ENCODE peak calls at places on chromosomes 7 and 10, in nine cellular contexts. H is A549, N is neural progenitor cell, Y is GM12878, C is HCT116, U is hepatocyte, O is GM23338, E is astrocyte, M is PC-3. S is an unnamed sample.

GRCh38 chr10:36023939-36024338 is 381.8 kb upstream of the FZD8 start:
- DNase-seq in H (peak; percentile 69), N (peak; percentile 9), Y (no peak), C (no peak), U (no peak), O (peak; percentile 7), E (peak; percentile 45), M (peak; percentile 100), S (no peak)

GRCh38 chr7:15334524-15335269 is 227.1 kb downstream of the AGMO start:
- DNase-seq in H (no peak), N (no peak), Y (no peak), C (no peak), U (no peak), O (no peak), E (no peak), M (no peak), S (no peak)

GRCh38 chr10:122307669-122308486 is 36.8 kb downstream of the BTBD16 start:
- DNase-seq in H (peak; percentile 91), N (no peak), Y (peak; percentile 31), C (peak; percentile 97), U (peak; percentile 90), O (no peak), E (peak; percentile 99), M (peak; percentile 87), S (no peak)

GRCh38 chr10:75951026-75951589 is 519.7 kb downstream of the LRMDA start:
- DNase-seq in H (no peak), N (no peak), Y (no peak), C (no peak), U (no peak), O (no peak), E (no peak), M (no peak), S (no peak)

GRCh38 chr7:29106128-29106988 is 40.0 kb downstream of the CPVL start:
- DNase-seq in H (peak; percentile 49), N (peak; percentile 77), Y (no peak), C (peak; percentile 39), U (peak; percentile 82), O (peak; percentile 87), E (peak; percentile 34), M (peak; percentile 77), S (peak; percentile 44)

GRCh38 chr10:31754803-31755624 is 173.6 kb downstream of the ARHGAP12 start:
- DNase-seq in H (peak; percentile 37), N (peak; percentile 77), Y (no peak), C (no peak), U (no peak), O (peak; percentile 91), E (no peak), M (peak; percentile 63), S (no peak)

GRCh38 chr10:123245264-123245663 is 91.1 kb downstream of the BUB3 start:
- DNase-seq in H (no peak), N (peak; percentile 4), Y (no peak), C (no peak), U (no peak), O (peak; percentile 63), E (no peak), M (no peak), S (no peak)

GRCh38 chr7:144513332-144513731 is 109.8 kb upstream of the NOBOX start:
- DNase-seq in H (peak; percentile 31), N (peak; percentile 59), Y (peak; percentile 11), C (peak; percentile 35), U (peak; percentile 35), O (peak; percentile 57), E (no peak), M (peak; percentile 40), S (peak; percentile 73)

GRCh38 chr10:9296206-9296605 is 1241.7 kb downstream of the GATA3 start:
- DNase-seq in H (no peak), N (no peak), Y (no peak), C (no peak), U (no peak), O (no peak), E (peak; percentile 15), M (no peak), S (no peak)

GRCh38 chr7:118195837-118196474 is 12.0 kb downstream of the LSM8 start:
- DNase-seq in H (peak; percentile 68), N (peak; percentile 79), Y (no peak), C (peak; percentile 64), U (peak; percentile 85), O (peak; percentile 90), E (peak; percentile 43), M (peak; percentile 77), S (peak; percentile 69)

GRCh38 chr10:70761031-70761601 is 24.1 kb downstream of the TBATA start:
- DNase-seq in H (peak; percentile 19), N (peak; percentile 45), Y (no peak), C (no peak), U (peak; percentile 52), O (peak; percentile 51), E (no peak), M (peak; percentile 68), S (no peak)

GRCh38 chr10:32346551-32347362 is at the start of gene EPC1:
- DNase-seq in H (peak; percentile 91), N (peak; percentile 93), Y (peak; percentile 63), C (peak; percentile 71), U (peak; percentile 94), O (peak; percentile 85), E (peak; percentile 78), M (peak; percentile 98), S (peak; percentile 81)

GRCh38 chr7:85186083-85186520 is 754 bp downstream of the SEMA3D start:
- DNase-seq in H (peak; percentile 30), N (peak; percentile 69), Y (no peak), C (no peak), U (peak; percentile 78), O (peak; percentile 65), E (peak; percentile 59), M (peak; percentile 62), S (no peak)

DNA sequence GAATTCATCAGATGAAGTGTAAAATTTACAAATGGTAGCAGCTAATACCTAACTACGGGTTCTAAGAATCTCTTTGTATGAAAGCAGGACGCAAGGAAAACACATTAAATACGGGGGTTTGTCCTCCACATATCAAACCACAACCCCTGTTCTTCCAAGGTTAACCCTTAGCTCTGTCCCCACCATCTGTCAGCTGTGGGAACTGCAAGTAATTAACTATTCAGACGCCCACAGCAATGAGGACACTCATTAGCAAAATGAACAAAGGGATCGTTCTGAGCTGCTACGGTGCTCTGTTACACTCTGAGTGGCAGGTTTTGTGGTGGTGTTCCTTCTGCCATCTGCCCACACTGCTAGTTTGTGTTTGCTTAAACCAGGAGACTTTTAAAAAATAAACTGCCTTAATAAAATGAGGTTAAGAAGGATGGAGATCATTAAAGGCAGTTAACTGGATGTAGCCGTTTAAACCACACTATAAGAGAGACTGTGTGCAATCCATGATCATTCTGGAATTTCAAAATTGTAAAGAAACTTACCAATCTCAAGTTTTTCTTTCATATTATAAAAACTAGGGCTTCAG is 51.4 kb downstream of the C10orf67 start:
- DNase-seq in H (peak; percentile 44), N (peak; percentile 86), Y (peak; percentile 4), C (peak; percentile 33), U (peak; percentile 59), O (peak; percentile 92), E (peak; percentile 8), M (peak; percentile 56), S (peak; percentile 65)
- TF ChIP-seq CTCF in H (peak; percentile 54), N (peak; percentile 82), Y (peak; percentile 69), C (peak; percentile 68), U (peak; percentile 55), O (peak; percentile 93), E (peak; percentile 62), M (peak; percentile 62), S (peak; percentile 70)

GRCh38 chr10:132337019-132337418 is 5.0 kb downstream of the LRRC27 start:
- DNase-seq in H (no peak), N (peak; percentile 44), Y (no peak), C (no peak), U (no peak), O (peak; percentile 46), E (peak; percentile 23), M (no peak), S (peak; percentile 10)
- H3K4me2 ChIP-seq in H (no peak overlapping the region), N (peak overlapping the region; percentile 1), Y (peak overlapping the region; percentile 46), C (no peak overlapping the region), U (peak overlapping the region; percentile 56), O (no peak overlapping the region), E (peak overlapping the region; percentile 90), M (no peak overlapping the region), S (peak overlapping the region; percentile 62)

DNA sequence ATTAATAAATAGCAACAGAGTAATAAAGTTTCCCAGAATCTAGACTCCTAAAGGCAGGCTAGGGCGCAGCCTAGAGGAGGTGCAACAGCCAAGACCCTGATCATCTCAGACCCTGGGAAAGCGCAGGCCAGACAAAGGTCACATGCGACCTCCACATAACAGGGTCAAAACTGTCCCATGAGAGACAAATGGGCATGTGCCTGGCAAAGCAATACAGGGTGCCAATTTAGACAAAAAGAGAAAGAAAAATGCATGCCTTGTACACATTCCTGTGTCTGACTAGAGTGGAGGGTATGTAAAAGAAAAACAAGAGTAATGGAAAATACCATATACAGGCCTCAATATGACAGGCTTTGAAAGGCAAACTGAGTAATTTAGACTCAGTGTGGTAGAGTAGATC is 22.2 kb downstream of the MPP7 start:
- DNase-seq in H (no peak), N (no peak), Y (no peak), C (no peak), U (no peak), O (no peak), E (peak; percentile 82), M (no peak), S (no peak)
- TF ChIP-seq CTCF in H (no peak), N (no peak), Y (no peak), C (no peak), U (no peak), O (no peak), E (no peak), M (no peak), S (no peak)

GRCh38 chr10:132559538-132559937 is 22.0 kb downstream of the INPP5A start:
- DNase-seq in H (no peak), N (no peak), Y (no peak), C (no peak), U (no peak), O (no peak), E (no peak), M (no peak), S (no peak)
- H3K4me2 ChIP-seq in H (no peak overlapping the region), N (no peak overlapping the region), Y (no peak overlapping the region), C (no peak overlapping the region), U (no peak overlapping the region), O (no peak overlapping the region), E (no peak overlapping the region), M (no peak overlapping the region), S (no peak overlapping the region)

S was measured in MM.1S.